ENCODE peak calls at places on chromosomes 13 and 19, in four cellular contexts. A, E, N and P are unnamed samples.

GRCh38 chr13:50677687-50678463 is 165.6 kb downstream of the DLEU7 start:
- DNase-seq in N (no peak), A (no peak), E (no peak), P (no peak)

GRCh38 chr13:71699342-71699741 is 167.7 kb downstream of the DACH1 start:
- DNase-seq in E (no peak), A (no peak), N (no peak), P (no peak)

GRCh38 chr13:33411312-33411711 is 125.8 kb upstream of the STARD13 start:
- DNase-seq in N (no peak), E (no peak), A (no peak), P (no peak)

GRCh38 chr13:102968572-102969228 is 97.5 kb downstream of the SLC10A2 start:
- DNase-seq in E (no peak), N (peak), A (no peak), P (no peak)

GRCh38 chr13:85525411-85525810 is 273.8 kb downstream of the SLITRK6 start:
- DNase-seq in E (no peak), N (no peak), A (no peak), P (no peak)

GRCh38 chr13:60214213-60215079 is 50.7 kb upstream of the DIAPH3 start:
- DNase-seq in A (no peak), E (no peak), N (no peak), P (no peak)

GRCh38 chr19:17784201-17785008 is 10.5 kb upstream of the B3GNT3 start:
- DNase-seq in N (peak), E (no peak), A (peak), P (peak)

GRCh38 chr19:49502866-49503581 is 6.8 kb downstream of the RPS11 start:
- DNase-seq in A (peak), E (no peak), N (peak), P (peak)

GRCh38 chr13:95296326-95296939 is 4.8 kb downstream of the ABCC4 start:
- DNase-seq in A (no peak), E (no peak), N (peak), P (peak)

GRCh38 chr13:111474136-111475002 is 153.9 kb downstream of the TEX29 start:
- DNase-seq in N (peak), A (peak), E (no peak), P (peak)

GRCh38 chr19:29393915-29394460 is 131.8 kb upstream of the VSTM2B start:
- DNase-seq in A (no peak), N (no peak), E (no peak), P (no peak)

GRCh38 chr13:69720278-69720983 is 387.2 kb upstream of the ATXN8OS start:
- DNase-seq in E (no peak), N (peak), A (no peak), P (no peak)
- TF ChIP-seq FOXK2 in E (no peak), N (no peak), A (no peak), P (no peak)

DNA sequence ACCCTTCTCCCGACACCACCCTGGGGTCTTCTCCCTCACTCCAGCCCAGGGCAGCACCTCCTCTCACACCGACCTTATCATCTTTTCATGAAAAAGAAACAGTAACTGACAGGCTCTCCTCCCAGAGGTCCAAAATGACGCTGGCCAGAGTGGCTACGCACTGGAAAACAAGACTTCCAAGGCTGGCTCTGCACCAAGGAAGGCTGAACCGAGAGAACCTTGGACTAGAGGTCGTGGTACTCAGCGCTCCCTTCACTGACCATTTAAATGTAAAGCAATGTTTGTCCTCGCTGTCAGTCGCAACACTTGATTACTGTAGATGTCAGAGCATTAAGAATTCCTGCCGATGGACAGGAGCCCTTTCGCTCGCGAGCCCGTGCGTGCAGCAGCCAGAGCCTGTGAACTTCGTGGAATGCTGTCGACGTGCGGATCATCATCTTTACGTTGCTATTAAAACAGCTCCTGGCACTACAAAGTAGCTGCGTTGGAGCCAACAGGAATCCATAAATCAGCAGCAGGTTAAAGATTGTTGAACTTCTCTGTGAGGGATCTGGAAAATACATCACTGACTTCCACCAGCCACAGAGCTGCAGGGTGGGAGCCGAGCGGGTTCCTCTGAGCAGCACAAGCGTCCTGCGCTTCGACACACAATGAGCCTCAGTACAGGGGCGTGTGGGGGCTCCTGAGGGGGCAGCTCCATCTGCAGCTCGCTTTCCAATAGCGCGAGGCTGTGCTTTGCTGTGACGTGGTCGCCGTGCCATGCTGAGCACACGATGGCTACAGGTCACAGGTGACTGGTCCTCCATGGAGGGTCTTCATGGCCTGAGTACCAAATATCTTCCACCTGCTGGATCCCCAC is 125.4 kb upstream of the MCF2L start:
- DNase-seq in N (no peak), A (no peak), E (no peak), P (no peak)
- TF ChIP-seq TARDBP in N (no peak), A (no peak), E (no peak), P (no peak)

DNA sequence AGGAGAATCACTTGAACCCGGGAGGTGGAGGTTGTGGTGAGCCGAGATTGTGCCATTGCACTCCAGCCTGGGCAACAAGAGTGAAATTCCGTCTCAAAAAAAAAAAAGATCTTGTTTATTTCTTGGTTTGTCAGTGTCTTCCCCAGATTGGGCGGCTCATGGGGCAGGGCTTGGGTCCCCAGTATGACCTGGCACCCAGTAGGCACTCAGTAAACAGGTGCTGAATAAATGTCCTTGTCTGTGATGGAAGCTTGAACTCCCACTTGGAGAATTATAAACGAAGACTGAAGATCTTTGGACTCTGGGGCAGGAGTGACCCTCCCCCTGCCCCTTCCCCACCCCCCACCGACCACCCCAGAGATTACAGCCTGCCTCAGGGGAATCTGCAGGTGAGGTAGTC is 9.9 kb upstream of the FUT5 start:
- DNase-seq in N (no peak), A (no peak), E (no peak), P (no peak)
- TF ChIP-seq SP1 in N (no peak), A (no peak), E (no peak), P (no peak)

GRCh38 chr13:27533155-27533643 is 82.8 kb upstream of the MTIF3 start:
- DNase-seq in E (no peak), A (peak), N (peak), P (peak)
- TF ChIP-seq FOXK2 in E (no peak), A (no peak), N (no peak), P (no peak)

DNA sequence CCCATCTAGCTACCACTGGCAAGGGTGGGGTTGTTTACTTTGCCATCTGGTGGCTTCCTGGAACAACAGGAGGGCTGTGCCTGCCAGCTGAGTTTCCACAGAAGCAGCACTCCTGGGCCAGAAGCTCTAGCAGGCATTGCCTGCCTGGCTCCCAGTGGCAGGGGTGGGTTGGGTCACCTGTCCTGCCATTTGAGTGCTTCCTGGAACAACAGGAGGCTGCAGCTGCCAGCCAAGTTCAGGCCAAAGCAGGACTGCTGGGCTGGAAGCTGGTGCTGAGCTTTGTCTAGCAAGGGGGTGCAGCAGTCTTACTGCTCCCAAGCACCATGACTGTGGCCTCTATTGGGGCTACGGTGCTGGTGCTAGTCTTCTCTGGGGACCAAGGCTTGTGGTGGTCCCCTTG is 239.7 kb downstream of the MTUS2 start:
- DNase-seq in A (no peak), N (no peak), E (no peak), P (no peak)
- TF ChIP-seq TARDBP in A (no peak), N (no peak), E (no peak), P (no peak)